ENCODE peak calls at places on chromosomes 16 and 17, in six cellular contexts. G is fibroblast of mammary gland; K is fibroblast of the conjunctiva; U is CD8-positive, alpha-beta memory T cell; O is HEK293T; V is AG09319. A is an unnamed sample.

GRCh38 chr17:82449883-82450356 is 632 bp downstream of the CYBC1 start:
- DNase-seq in G (no peak), U (no peak), K (no peak), V (no peak), O (no peak), A (no peak)

GRCh38 chr17:57372156-57372555 is 115.8 kb downstream of the MSI2 start:
- DNase-seq in V (no peak), U (no peak), K (no peak), G (peak), O (no peak), A (no peak)

GRCh38 chr17:30580916-30581315 is 103.7 kb downstream of the GOSR1 start:
- DNase-seq in U (no peak), V (no peak), G (peak), O (no peak), K (no peak), A (no peak)

GRCh38 chr17:41705271-41705991 is 6.7 kb upstream of the GAST start:
- DNase-seq in G (peak), U (no peak), K (no peak), V (no peak), O (no peak), A (no peak)

GRCh38 chr17:78766225-78766624 is 15.8 kb downstream of the CYTH1 start:
- DNase-seq in O (no peak), V (no peak), G (no peak), K (no peak), U (no peak), A (no peak)

GRCh38 chr16:49649013-49649785 is 206.7 kb downstream of the ZNF423 start:
- DNase-seq in K (no peak), O (no peak), G (peak), V (no peak), U (no peak), A (no peak)

GRCh38 chr17:35254107-35254802 is 11.4 kb downstream of the SLFN5 start:
- DNase-seq in O (no peak), K (peak), U (no peak), G (peak), V (peak), A (peak)

GRCh38 chr17:15091825-15092224 is 173.3 kb downstream of the PMP22 start:
- DNase-seq in G (peak), V (no peak), O (no peak), K (no peak), U (no peak), A (no peak)

GRCh38 chr16:149024-149675 is 3.3 kb upstream of the HBZ start:
- DNase-seq in V (no peak), G (peak), O (no peak), U (no peak), K (no peak), A (no peak)

GRCh38 chr17:73647767-73648542 is 3.7 kb upstream of the SDK2 start:
- DNase-seq in U (no peak), K (no peak), G (no peak), O (no peak), V (no peak), A (no peak)

GRCh38 chr16:31130336-31130812 is 5.2 kb downstream of the PRSS8 start:
- DNase-seq in K (no peak), G (no peak), U (no peak), O (no peak), V (no peak), A (no peak)

GRCh38 chr17:36495076-36495578 is 8.6 kb downstream of the ZNHIT3 start:
- DNase-seq in K (no peak), G (no peak), V (no peak), O (no peak), U (no peak), A (no peak)

GRCh38 chr17:45974916-45975630 is 24.0 kb upstream of the STH start:
- DNase-seq in G (no peak), O (no peak), U (no peak), K (no peak), V (no peak), A (no peak)

GRCh38 chr17:80819422-80820164 is 172.0 kb upstream of the CHMP6 start:
- DNase-seq in V (no peak), G (no peak), K (no peak), U (no peak), O (no peak), A (no peak)

GRCh38 chr17:30519707-30520106 is 42.5 kb downstream of the GOSR1 start:
- DNase-seq in K (peak), O (no peak), G (peak), U (no peak), V (peak), A (no peak)

GRCh38 chr17:78128616-78129384 is at the start of gene TMC6:
- DNase-seq in K (no peak), G (no peak), O (peak), V (no peak), U (peak), A (peak)

GRCh38 chr16:30659507-30660423 is 1.5 kb downstream of the FBRS start:
- DNase-seq in O (peak), V (no peak), U (peak), G (no peak), K (no peak), A (peak)

GRCh38 chr17:36921131-36921851 is 16.0 kb upstream of the LHX1 start:
- DNase-seq in U (no peak), O (no peak), K (no peak), G (peak), V (no peak), A (peak)

GRCh38 chr17:7290685-7291084 is 3.8 kb downstream of the YBX2 start:
- DNase-seq in G (no peak), K (no peak), U (no peak), V (no peak), O (no peak), A (no peak)

GRCh38 chr17:64599187-64599676 is 62.9 kb downstream of the SMURF2 start:
- DNase-seq in V (no peak), U (peak), O (no peak), K (no peak), G (no peak), A (no peak)

GRCh38 chr17:3986939-3987335 is 22.7 kb upstream of the ATP2A3 start:
- DNase-seq in K (no peak), O (no peak), U (no peak), G (no peak), V (no peak), A (no peak)

GRCh38 chr17:78802008-78802407 is 19.9 kb upstream of the CYTH1 start:
- DNase-seq in K (no peak), G (no peak), V (no peak), U (no peak), O (no peak), A (no peak)

GRCh38 chr17:81901167-81902022 is 643 bp upstream of the NPB start:
- DNase-seq in V (no peak), G (no peak), U (no peak), K (no peak), O (no peak), A (no peak)

GRCh38 chr17:45263477-45263860 is 1.6 kb upstream of the SPATA32 start:
- DNase-seq in V (no peak), G (no peak), K (no peak), U (no peak), O (no peak), A (no peak)

GRCh38 chr16:1027416-1027815 is 45.1 kb upstream of the SSTR5 start:
- DNase-seq in V (no peak), G (no peak), U (no peak), K (no peak), O (no peak), A (no peak)

GRCh38 chr17:11282586-11282985 is 41.6 kb downstream of the SHISA6 start:
- DNase-seq in V (no peak), K (no peak), O (no peak), U (no peak), G (no peak), A (no peak)

GRCh38 chr17:79945591-79946255 is 89.9 kb downstream of the TBC1D16 start:
- DNase-seq in K (no peak), G (no peak), V (no peak), O (no peak), U (no peak), A (no peak)

GRCh38 chr17:50679008-50679544 is 28.6 kb downstream of the ANKRD40 start:
- DNase-seq in G (no peak), U (no peak), O (no peak), K (no peak), V (no peak), A (no peak)

GRCh38 chr16:22859925-22860324 is 46.0 kb downstream of the HS3ST2 start:
- DNase-seq in V (no peak), K (no peak), G (no peak), O (no peak), U (no peak), A (no peak)

GRCh38 chr17:681738-682137 is 32.9 kb downstream of the VPS53 start:
- DNase-seq in U (no peak), K (no peak), O (no peak), G (peak), V (peak), A (no peak)

A was measured in PC-9.